ENCODE peak calls at places on chromosomes 6 and 20, in four cellular contexts. U is A549, M is tibial artery, Z is H9. N is an unnamed sample.

GRCh38 chr6:36131517-36132220 is 1.4 kb downstream of the MAPK13 start:
- DNase-seq in M (no peak), U (no peak), Z (no peak), N (no peak)

GRCh38 chr20:59790388-59790787 is 143.0 kb downstream of the SYCP2 start:
- DNase-seq in M (no peak), Z (no peak), U (no peak), N (no peak)

GRCh38 chr20:50537546-50538201 is 27.5 kb downstream of the PTPN1 start:
- DNase-seq in Z (no peak), M (no peak), U (no peak), N (no peak)

GRCh38 chr6:145209312-145209711 is 526.0 kb downstream of the EPM2A start:
- DNase-seq in U (no peak), M (no peak), Z (no peak), N (no peak)

GRCh38 chr6:87393026-87393622 is 14.6 kb upstream of the CFAP206 start:
- DNase-seq in U (peak; percentile 25), Z (no peak), M (no peak), N (peak; percentile 16)

GRCh38 chr6:8108031-8108660 is 5.8 kb upstream of the EEF1E1 start:
- DNase-seq in Z (no peak), M (no peak), U (peak; percentile 55), N (no peak)

GRCh38 chr6:154459513-154459912 is 51.0 kb downstream of the CNKSR3 start:
- DNase-seq in M (no peak), Z (no peak), U (no peak), N (no peak)

GRCh38 chr6:111750753-111751684 is 122.2 kb downstream of the FYN start:
- DNase-seq in U (no peak), Z (peak; percentile 72), M (no peak), N (peak; percentile 34)

GRCh38 chr20:50277460-50278376 is 87.1 kb downstream of the CEBPB start:
- DNase-seq in Z (no peak), U (no peak), M (peak; percentile 65), N (no peak)

GRCh38 chr6:161033667-161034066 is 42.1 kb downstream of the MAP3K4 start:
- DNase-seq in M (no peak), U (no peak), Z (no peak), N (no peak)

GRCh38 chr6:45606831-45607400 is 229.2 kb upstream of the SUPT3H start:
- DNase-seq in U (no peak), M (no peak), Z (no peak), N (no peak)

GRCh38 chr20:39146394-39146793 is 184.2 kb downstream of the DHX35 start:
- DNase-seq in U (no peak), M (no peak), Z (peak; percentile 42), N (no peak)

GRCh38 chr6:2528156-2528555 is 222.6 kb downstream of the MYLK4 start:
- DNase-seq in Z (no peak), U (no peak), M (no peak), N (no peak)

GRCh38 chr20:51276331-51276730 is 253.4 kb upstream of the KCNG1 start:
- DNase-seq in M (no peak), U (no peak), Z (no peak), N (no peak)

GRCh38 chr6:36595168-36595818 is 1.1 kb downstream of the SRSF3 start:
- DNase-seq in U (no peak), M (peak; percentile 75), Z (no peak), N (peak; percentile 19)

GRCh38 chr6:24933266-24933665 is 2.5 kb downstream of the RIPOR2 start:
- DNase-seq in U (no peak), Z (no peak), M (no peak), N (no peak)

GRCh38 chr6:116210750-116211425 is 43.0 kb downstream of the TSPYL4 start:
- DNase-seq in U (no peak), M (no peak), Z (no peak), N (no peak)

GRCh38 chr6:5214570-5215052 is 46.1 kb downstream of the LYRM4 start:
- DNase-seq in U (no peak), Z (peak; percentile 78), M (peak; percentile 79), N (peak; percentile 81)

GRCh38 chr6:160767019-160767646 is 65.1 kb downstream of the PLG start:
- DNase-seq in Z (peak; percentile 82), M (peak; percentile 71), U (peak; percentile 62), N (peak; percentile 86)

GRCh38 chr20:63774348-63774735 is 34.8 kb downstream of the SLC2A4RG start:
- DNase-seq in U (no peak), Z (peak; percentile 30), M (no peak), N (peak; percentile 31)

GRCh38 chr6:63637865-63638445 is 2.4 kb downstream of the PHF3 start:
- DNase-seq in U (no peak), M (no peak), Z (no peak), N (no peak)

GRCh38 chr6:152948150-152948768 is 34.6 kb downstream of the FBXO5 start:
- DNase-seq in U (peak; percentile 7), Z (no peak), M (no peak), N (peak; percentile 12)

GRCh38 chr20:2757001-2757400 is 43.4 kb downstream of the CPXM1 start:
- DNase-seq in M (no peak), U (no peak), Z (no peak), N (no peak)

GRCh38 chr6:37092851-37093727 is 76.9 kb upstream of the PIM1 start:
- DNase-seq in Z (no peak), M (no peak), U (no peak), N (no peak)

GRCh38 chr6:150395388-150396009 is 26.7 kb downstream of the IYD start:
- DNase-seq in Z (peak; percentile 82), U (peak; percentile 47), M (no peak), N (peak; percentile 52)

GRCh38 chr20:23879328-23879798 is at the start of gene CST5:
- DNase-seq in M (peak; percentile 54), Z (no peak), U (no peak), N (no peak)

GRCh38 chr20:61127311-61128044 is 124.6 kb upstream of the CDH4 start:
- DNase-seq in M (no peak), U (peak; percentile 48), Z (no peak), N (no peak)
- TF ChIP-seq CTCF in M (no peak), U (no peak), Z (no peak), N (no peak)

DNA sequence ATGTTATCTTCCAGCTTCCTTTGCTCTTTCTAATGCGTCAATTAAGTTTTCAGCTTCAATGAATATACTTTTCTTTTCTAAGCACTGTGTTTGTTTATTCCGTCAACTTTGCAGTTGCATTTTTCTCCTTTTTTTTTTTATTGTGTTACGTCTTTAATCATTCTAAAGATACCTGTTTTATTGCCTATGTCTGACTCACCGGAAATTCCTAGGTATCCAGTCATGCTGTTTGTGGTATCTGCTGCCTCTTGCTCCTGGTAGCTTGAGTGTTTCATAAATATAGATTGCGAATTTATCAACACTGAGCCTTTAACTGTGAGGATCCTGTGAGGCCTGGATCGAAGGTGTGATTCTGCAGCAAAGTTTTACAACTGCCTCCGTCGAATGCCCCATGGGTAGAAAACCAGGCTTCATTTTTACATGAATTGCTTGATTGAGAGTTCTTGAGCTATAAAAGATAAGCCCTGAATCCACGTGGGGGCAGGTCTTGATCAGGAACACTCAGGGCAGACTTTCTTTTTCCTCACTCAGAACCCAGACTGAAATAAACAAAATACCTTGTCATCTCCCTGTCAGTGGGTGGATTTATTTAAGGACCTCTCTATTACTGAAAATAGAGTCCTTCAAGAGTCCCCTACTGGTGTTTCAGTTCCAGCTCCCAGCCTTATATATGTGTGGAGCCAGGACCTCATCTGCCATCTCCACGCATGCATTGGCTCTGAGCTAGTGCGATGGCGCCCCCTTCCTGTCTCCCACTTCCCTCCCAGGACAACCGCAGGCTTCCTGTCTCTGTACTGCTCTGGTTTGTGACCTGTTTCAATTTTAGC is 60.1 kb upstream of the LRRC1 start:
- DNase-seq in Z (peak; percentile 74), U (peak; percentile 56), M (no peak), N (peak; percentile 38)
- TF ChIP-seq CTCF in Z (peak; percentile 78), U (peak; percentile 41), M (no peak), N (peak; percentile 22)

GRCh38 chr6:43308101-43308989 is at the start of gene CRIP3:
- DNase-seq in U (peak; percentile 15), Z (peak; percentile 91), M (no peak), N (no peak)
- TF ChIP-seq CTCF in U (peak; percentile 23), Z (peak; percentile 64), M (no peak), N (no peak)

GRCh38 chr6:159389695-159390094 is 220.5 kb downstream of the FNDC1 start:
- DNase-seq in M (no peak), U (no peak), Z (no peak), N (no peak)

GRCh38 chr6:159395614-159396013 is 226.4 kb downstream of the FNDC1 start:
- DNase-seq in U (no peak), M (no peak), Z (no peak), N (no peak)

GRCh38 chr6:159390384-159390783 is 221.2 kb downstream of the FNDC1 start:
- DNase-seq in M (no peak), U (no peak), Z (no peak), N (no peak)
- TF ChIP-seq CTCF in M (no peak), U (no peak), Z (no peak), N (no peak)

GRCh38 chr6:38580030-38580429 is 59.7 kb downstream of the BTBD9 start:
- DNase-seq in U (no peak), Z (no peak), M (no peak), N (no peak)

GRCh38 chr6:38573800-38574395 is 65.8 kb downstream of the BTBD9 start:
- DNase-seq in U (no peak), Z (no peak), M (no peak), N (no peak)

GRCh38 chr6:38577492-38577891 is 62.2 kb downstream of the BTBD9 start:
- DNase-seq in M (no peak), U (no peak), Z (no peak), N (no peak)

GRCh38 chr6:38579010-38579628 is 60.6 kb downstream of the BTBD9 start:
- DNase-seq in U (no peak), Z (no peak), M (no peak), N (no peak)

DNA sequence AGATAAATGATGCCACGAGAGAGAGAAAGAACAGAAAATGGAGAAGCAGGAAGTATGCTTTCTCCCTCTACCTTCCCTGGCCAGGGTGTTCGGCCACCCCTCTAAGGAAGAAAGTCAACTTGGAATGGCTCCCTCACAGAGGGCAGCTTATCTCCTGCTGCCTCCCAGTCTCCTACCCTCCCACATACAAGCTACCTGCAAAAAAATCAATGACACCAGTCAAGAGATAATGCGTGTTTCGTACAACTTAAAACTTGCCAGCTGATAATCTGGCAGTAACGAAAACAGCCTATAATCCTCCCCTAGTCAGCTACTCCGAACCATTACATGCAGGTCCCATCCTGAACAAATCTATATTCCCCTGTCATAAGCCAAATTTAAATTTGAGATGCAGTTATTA is 61.7 kb downstream of the BTBD9 start:
- DNase-seq in Z (no peak), M (no peak), U (no peak), N (no peak)
- TF ChIP-seq CTCF in Z (no peak), M (no peak), U (no peak), N (no peak)

DNA sequence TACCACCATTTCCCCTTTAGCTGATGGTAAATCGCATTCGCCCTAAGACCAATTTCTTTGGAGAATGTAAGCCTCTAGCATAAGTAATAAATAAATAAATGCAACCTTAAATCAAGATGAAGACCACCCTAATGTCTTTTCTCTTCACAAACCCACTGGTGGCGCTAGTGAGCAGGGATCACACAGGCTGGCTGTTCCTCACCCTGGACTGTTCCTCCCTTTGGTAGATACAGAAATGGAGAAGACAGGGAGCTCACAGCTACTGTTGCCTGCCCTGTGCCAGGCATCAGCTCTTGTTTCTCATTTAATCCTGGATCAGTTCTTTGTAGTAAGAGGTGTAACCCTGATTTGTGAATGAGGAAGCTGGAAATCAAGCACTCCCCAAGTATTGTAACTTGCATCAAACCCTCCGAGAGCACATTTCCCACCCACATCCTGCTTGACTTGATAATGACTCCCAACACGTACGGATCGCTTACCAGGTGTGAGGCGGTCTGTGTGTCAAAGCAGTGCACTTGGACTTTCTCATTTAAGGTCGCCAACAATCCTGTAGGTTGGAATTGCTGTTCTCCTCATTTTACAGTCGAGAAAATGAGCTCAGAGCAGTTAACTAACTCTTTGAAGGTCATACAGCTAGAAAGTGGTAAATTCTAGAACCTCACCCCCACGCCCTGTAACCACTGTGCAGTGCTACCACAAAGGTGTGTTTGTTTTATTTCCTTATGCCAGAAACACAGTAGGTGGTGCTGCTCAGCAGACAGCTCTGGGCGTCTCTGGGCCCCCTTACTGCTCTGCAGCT is 236.2 kb downstream of the TSHZ2 start:
- DNase-seq in M (no peak), Z (peak; percentile 75), U (no peak), N (peak; percentile 57)
- TF ChIP-seq CTCF in M (no peak), Z (peak; percentile 81), U (no peak), N (peak; percentile 55)